ENCODE peak calls at places on chromosomes 5 and 9, in four cellular contexts. A is IMR-90, D is lung, B is ovary. J is an unnamed sample. For H3K36me3, the result is how much of the 10 kb centered on the place peaks cover.

GRCh38 chr5:34533582-34534236 is 122.4 kb upstream of the RAI14 start:
- DNase-seq in A (peak), D (no peak), B (no peak), J (no peak)

GRCh38 chr5:176902911-176903664 is 3.9 kb upstream of the HK3 start:
- DNase-seq in A (no peak), D (no peak), B (no peak), J (no peak)

GRCh38 chr9:136764301-136764891 is at the start of gene LCN15:
- DNase-seq in A (no peak), D (no peak), B (no peak), J (peak)

GRCh38 chr5:18882162-18882561 is 1105.8 kb downstream of the CDH18 start:
- DNase-seq in A (no peak), D (no peak), B (no peak), J (no peak)

GRCh38 chr5:152066760-152067159 is 142.1 kb upstream of the GLRA1 start:
- DNase-seq in A (no peak), D (no peak), B (no peak), J (no peak)

GRCh38 chr5:132434813-132435286 is 55.7 kb downstream of the IRF1 start:
- DNase-seq in A (no peak), D (no peak), B (no peak), J (no peak)

GRCh38 chr5:96026334-96027065 is 64.8 kb upstream of the ELL2 start:
- DNase-seq in A (peak), D (no peak), B (no peak), J (no peak)

GRCh38 chr5:139137703-139138102 is 60.5 kb downstream of the SIL1 start:
- DNase-seq in A (peak), D (no peak), B (no peak), J (no peak)

GRCh38 chr9:119689879-119690278 is 320.6 kb upstream of the BRINP1 start:
- DNase-seq in A (no peak), D (no peak), B (no peak), J (no peak)

GRCh38 chr9:121698627-121699270 is 47.3 kb downstream of the DAB2IP start:
- DNase-seq in A (no peak), D (no peak), B (peak), J (no peak)

GRCh38 chr5:150589791-150590601 is 50.5 kb upstream of the SYNPO start:
- DNase-seq in A (peak), D (peak), B (peak), J (peak)

GRCh38 chr5:14406554-14406849 is 175.1 kb upstream of the OTULINL start:
- DNase-seq in A (peak), D (no peak), B (no peak), J (no peak)

GRCh38 chr9:82117025-82117424 is 128.5 kb downstream of the SPATA31D1 start:
- DNase-seq in A (no peak), D (no peak), B (no peak), J (no peak)

GRCh38 chr9:5870691-5871090 is 20.0 kb upstream of the MLANA start:
- DNase-seq in A (no peak), D (no peak), B (no peak), J (peak)

GRCh38 chr5:131505237-131505908 is 129.7 kb downstream of the RAPGEF6 start:
- DNase-seq in A (peak), D (no peak), B (no peak), J (no peak)

GRCh38 chr5:96857454-96857853 is 18.8 kb upstream of the ERAP2 start:
- DNase-seq in A (no peak), D (no peak), B (no peak), J (no peak)

GRCh38 chr5:180370861-180371641 is 17.9 kb upstream of the GFPT2 start:
- DNase-seq in A (no peak), D (no peak), B (no peak), J (peak)

GRCh38 chr5:125410501-125411162 is 664.2 kb upstream of the ZNF608 start:
- DNase-seq in A (peak), D (no peak), B (no peak), J (no peak)

GRCh38 chr5:96909435-96909834 is 26.4 kb upstream of the LNPEP start:
- DNase-seq in A (no peak), D (no peak), B (no peak), J (no peak)

GRCh38 chr5:56735845-56736641 is 79.3 kb upstream of the MAP3K1 start:
- DNase-seq in A (no peak), D (no peak), B (no peak), J (no peak)

GRCh38 chr5:82297711-82298110 is 19.6 kb upstream of the RPS23 start:
- DNase-seq in A (no peak), D (no peak), B (no peak), J (no peak)

GRCh38 chr9:127968046-127968445 is 12.7 kb downstream of the EEIG1 start:
- DNase-seq in A (peak), D (no peak), B (peak), J (no peak)

GRCh38 chr9:127970401-127971313 is 10.1 kb downstream of the EEIG1 start:
- DNase-seq in A (no peak), D (no peak), B (no peak), J (peak)

GRCh38 chr9:127967151-127967809 is 13.5 kb downstream of the EEIG1 start:
- DNase-seq in A (no peak), D (no peak), B (peak), J (no peak)

GRCh38 chr9:127966416-127967150 is 14.2 kb downstream of the EEIG1 start:
- DNase-seq in A (no peak), D (no peak), B (peak), J (peak)

DNA sequence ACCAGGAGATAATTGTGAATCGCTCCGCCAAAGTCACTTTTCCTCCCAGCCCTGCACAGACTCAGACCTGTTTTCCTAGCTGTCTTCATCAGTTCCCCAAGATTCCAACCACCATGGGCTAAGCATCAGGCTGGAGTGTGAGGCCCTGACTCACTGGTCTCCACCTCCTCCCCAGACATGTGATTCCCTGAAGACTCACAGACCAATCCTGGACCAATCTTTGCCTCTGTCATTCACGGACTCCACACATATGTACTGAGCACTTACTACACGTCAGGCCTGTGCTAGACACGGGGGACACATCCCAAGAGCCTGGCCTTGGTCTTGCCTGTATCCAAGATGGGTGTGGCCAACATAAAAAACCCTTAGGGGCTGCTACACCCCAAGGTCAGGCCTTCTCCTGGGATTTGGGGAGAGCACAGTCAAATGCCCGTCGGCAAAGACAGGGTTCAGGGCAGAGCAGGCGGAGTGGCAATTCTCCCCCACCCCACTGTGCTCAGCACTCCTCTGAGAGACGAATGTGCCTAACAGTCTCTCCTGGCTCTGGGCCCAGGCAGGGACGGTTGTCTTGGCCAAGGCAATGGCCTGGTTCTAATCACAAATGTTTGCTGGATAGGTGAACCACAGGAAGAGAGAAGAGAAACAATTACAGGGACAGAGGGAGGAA is 11.9 kb downstream of the EEIG1 start:
- DNase-seq in A (peak), D (no peak), B (peak), J (peak)
- H3K36me3 ChIP-seq in A (under half), D (under half), B (under half), J (under half)

GRCh38 chr9:135502873-135503321 is 2.4 kb downstream of the MRPS2 start:
- DNase-seq in A (no peak), D (no peak), B (peak), J (no peak)

GRCh38 chr9:135501261-135502167 is 1.0 kb downstream of the MRPS2 start:
- DNase-seq in A (no peak), D (no peak), B (peak), J (peak)

GRCh38 chr9:135500525-135501260 is at the start of gene MRPS2:
- DNase-seq in A (peak), D (peak), B (peak), J (peak)

GRCh38 chr9:135503371-135504261 is 3.1 kb downstream of the MRPS2 start:
- DNase-seq in A (no peak), D (no peak), B (peak), J (no peak)

DNA sequence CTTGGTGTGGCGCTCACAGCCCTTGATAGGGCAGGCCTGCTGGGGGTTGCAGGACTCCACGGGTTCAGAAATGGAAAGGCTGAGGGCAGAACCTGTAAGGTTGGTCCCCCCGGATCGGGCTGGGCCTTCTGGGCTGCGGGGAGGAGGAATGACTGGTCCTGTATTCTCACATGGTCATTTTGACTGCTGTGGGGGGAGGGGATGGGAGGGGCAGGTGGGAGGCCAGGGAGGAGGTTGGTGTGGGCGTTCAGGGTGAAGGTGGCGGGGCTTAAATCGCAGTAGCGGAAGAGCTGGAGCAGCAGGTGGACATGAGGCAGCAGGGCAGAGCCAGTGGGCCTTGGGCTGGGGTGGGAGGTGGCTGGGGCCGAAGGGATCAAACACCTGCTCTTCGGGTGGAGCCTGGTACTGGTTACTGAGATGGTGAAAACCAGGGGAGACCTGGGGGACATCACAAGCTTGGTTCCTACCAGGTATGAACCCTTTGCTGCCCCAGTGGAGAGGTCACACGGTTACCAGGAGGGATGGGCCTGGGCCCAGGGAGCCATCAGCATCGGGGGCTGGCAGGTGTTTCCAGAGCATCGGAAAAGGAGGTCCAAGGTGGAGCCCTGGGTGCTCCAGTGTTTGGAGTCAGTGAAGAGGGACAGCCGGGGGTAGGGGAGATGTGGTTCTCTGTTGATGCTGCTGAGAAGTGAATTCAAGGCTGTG is 1.8 kb downstream of the MRPS2 start:
- DNase-seq in A (no peak), D (no peak), B (peak), J (peak)
- H3K4me3 ChIP-seq in A (no peak), D (no peak), B (no peak), J (no peak)

GRCh38 chr9:89291741-89292140 is 19.3 kb upstream of the CKS2 start:
- DNase-seq in A (no peak), D (no peak), B (no peak), J (no peak)
- H3K27ac ChIP-seq in A (no peak), D (no peak), B (no peak), J (no peak)

GRCh38 chr9:97186493-97186892 is 121.0 kb upstream of the CCDC180 start:
- DNase-seq in A (no peak), D (no peak), B (no peak), J (no peak)

GRCh38 chr9:97188545-97188944 is 118.9 kb upstream of the CCDC180 start:
- DNase-seq in A (no peak), D (no peak), B (no peak), J (no peak)
- H3K36me3 ChIP-seq in A (under half), D (under half), B (under half), J (under half)

GRCh38 chr9:123743737-123744136 is 186.2 kb downstream of the DENND1A start:
- DNase-seq in A (no peak), D (no peak), B (no peak), J (no peak)
- H3K4me3 ChIP-seq in A (no peak), D (no peak), B (no peak), J (no peak)

GRCh38 chr5:122153774-122154173 is 24.4 kb downstream of the ZNF474 start:
- DNase-seq in A (peak), D (no peak), B (no peak), J (no peak)
- H3K27ac ChIP-seq in A (peak), D (no peak), B (no peak), J (no peak)

DNA sequence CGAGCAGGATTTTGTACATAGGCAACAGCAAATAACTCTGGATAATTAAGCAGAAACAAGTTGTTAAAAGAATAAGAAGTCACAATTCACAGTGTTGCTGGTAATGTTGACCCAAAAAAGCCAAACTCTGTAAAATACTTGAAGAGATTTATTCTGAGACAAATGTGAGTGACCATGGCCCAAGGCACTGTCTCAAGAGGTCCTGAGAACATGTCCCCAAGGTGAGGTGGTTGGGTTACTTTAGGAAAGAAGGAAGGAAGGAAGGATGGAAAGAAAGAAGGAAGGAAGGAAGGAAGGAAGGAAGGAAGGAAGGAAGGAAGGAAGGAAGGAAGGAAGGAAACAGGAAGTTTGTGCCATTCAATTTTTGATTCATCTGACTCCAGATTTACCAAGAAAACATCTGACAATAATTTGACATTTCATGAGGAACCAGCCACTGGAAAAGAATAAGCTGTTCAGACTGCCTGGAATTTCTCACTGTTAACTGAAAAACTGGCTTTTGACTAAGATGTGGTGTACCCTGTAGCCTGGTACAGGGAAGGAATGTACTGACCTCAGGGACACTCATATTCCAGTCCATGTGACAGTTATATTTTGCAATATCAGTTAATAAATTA is 295.9 kb upstream of the TNC start:
- DNase-seq in A (no peak), D (no peak), B (no peak), J (no peak)
- H3K36me3 ChIP-seq in A (under half), D (under half), B (under half), J (under half)

J was measured in heart left ventricle.